ENCODE peak calls at places on chromosomes 4 and X, in eight cellular contexts. F, C, R, G, A, X, P and K are unnamed samples.

GRCh38 chr4:88204882-88205281 is 46.4 kb upstream of the ABCG2 start:
- DNase-seq in F (no peak), C (no peak), R (no peak), G (peak), A (no peak), X (no peak), P (no peak), K (no peak)

GRCh38 chr4:136967069-136967468 is 565.2 kb downstream of the PCDH18 start:
- DNase-seq in F (no peak), C (no peak), R (no peak), G (no peak), A (no peak), X (no peak), P (no peak), K (no peak)

GRCh38 chrX:130857207-130857606 is 45.8 kb downstream of the ENOX2 start:
- DNase-seq in F (no peak), C (no peak), R (no peak), G (no peak), A (no peak), X (no peak), P (no peak), K (no peak)

GRCh38 chr4:144709793-144710525 is 64.0 kb downstream of the HHIP start:
- DNase-seq in F (peak), C (no peak), R (no peak), G (peak), A (no peak), X (no peak), P (no peak), K (no peak)

GRCh38 chrX:115533485-115533884 is 27.5 kb upstream of the PLS3 start:
- DNase-seq in F (peak), C (no peak), R (no peak), G (peak), A (no peak), X (no peak), P (no peak), K (no peak)

GRCh38 chr4:31334086-31334910 is 614.1 kb downstream of the PCDH7 start:
- DNase-seq in F (peak), C (no peak), R (no peak), G (no peak), A (no peak), X (no peak), P (no peak), K (no peak)

GRCh38 chr4:52951016-52951415 is 88.9 kb downstream of the RASL11B start:
- DNase-seq in F (no peak), C (no peak), R (no peak), G (no peak), A (no peak), X (no peak), P (no peak), K (no peak)

GRCh38 chrX:72081605-72082320 is 50.0 kb downstream of the RTL5 start:
- DNase-seq in F (no peak), C (no peak), R (peak), G (no peak), A (no peak), X (no peak), P (no peak), K (no peak)

GRCh38 chrX:150694738-150695410 is 1.7 kb downstream of the MTMR1 start:
- DNase-seq in F (no peak), C (no peak), R (no peak), G (peak), A (peak), X (peak), P (no peak), K (no peak)

GRCh38 chr4:108611360-108611759 is 9.0 kb upstream of the RPL34 start:
- DNase-seq in F (no peak), C (no peak), R (no peak), G (peak), A (no peak), X (peak), P (no peak), K (no peak)